ENCODE peak calls at places on chromosomes 5 and 9, in six cellular contexts. Q, A, R, C, U and H are unnamed samples.

GRCh38 chr9:83199240-83199639 is 136.3 kb upstream of the RASEF start:
- DNase-seq in Q (peak; percentile 25), A (peak; percentile 27), R (peak; percentile 30), C (peak; percentile 67), U (peak; percentile 46), H (no peak)

GRCh38 chr5:117788596-117788995 is 1199.8 kb downstream of the DTWD2 start:
- DNase-seq in Q (peak; percentile 31), A (no peak), R (no peak), C (no peak), U (no peak), H (no peak)

GRCh38 chr9:277595-278330 is 63.1 kb downstream of the DOCK8 start:
- DNase-seq in Q (no peak), A (no peak), R (no peak), C (no peak), U (no peak), H (no peak)

GRCh38 chr5:73947876-73948275 is 321.9 kb downstream of the ARHGEF28 start:
- DNase-seq in Q (no peak), A (no peak), R (no peak), C (no peak), U (no peak), H (no peak)

GRCh38 chr5:63211413-63212132 is 633.0 kb downstream of the LRRC70 start:
- DNase-seq in Q (no peak), A (no peak), R (no peak), C (no peak), U (no peak), H (no peak)

GRCh38 chr5:6765612-6766525 is 52.6 kb downstream of the TENT4A start:
- DNase-seq in Q (peak; percentile 63), A (peak; percentile 46), R (peak; percentile 63), C (peak; percentile 64), U (peak; percentile 79), H (peak; percentile 56)

GRCh38 chr9:84166828-84167400 is 173.6 kb downstream of the SLC28A3 start:
- DNase-seq in Q (no peak), A (no peak), R (no peak), C (no peak), U (no peak), H (no peak)

GRCh38 chr9:110116543-110116885 is 91.4 kb downstream of the C9orf152 start:
- DNase-seq in Q (peak; percentile 99), A (peak; percentile 85), R (no peak), C (peak; percentile 91), U (peak; percentile 86), H (no peak)

GRCh38 chr5:54651482-54652076 is 134.0 kb downstream of the SNX18 start:
- DNase-seq in Q (peak; percentile 41), A (peak; percentile 57), R (no peak), C (peak; percentile 29), U (peak; percentile 83), H (no peak)

GRCh38 chr5:15037247-15037908 is 165.8 kb upstream of the ANKH start:
- DNase-seq in Q (no peak), A (no peak), R (no peak), C (no peak), U (no peak), H (no peak)

GRCh38 chr5:153463806-153464205 is 26.7 kb upstream of the GRIA1 start:
- DNase-seq in Q (peak; percentile 68), A (peak; percentile 39), R (no peak), C (peak; percentile 29), U (peak; percentile 47), H (no peak)

GRCh38 chr5:125410501-125411162 is 664.2 kb upstream of the ZNF608 start:
- DNase-seq in Q (peak; percentile 67), A (peak; percentile 87), R (no peak), C (peak; percentile 10), U (peak; percentile 46), H (no peak)

GRCh38 chr9:37946971-37947370 is 43.0 kb upstream of the SLC25A51 start:
- DNase-seq in Q (no peak), A (no peak), R (no peak), C (no peak), U (no peak), H (no peak)

GRCh38 chr5:154356958-154357357 is 88.8 kb upstream of the SAP30L start:
- DNase-seq in Q (no peak), A (no peak), R (no peak), C (no peak), U (no peak), H (no peak)

GRCh38 chr5:8340739-8341344 is 471.9 kb downstream of the MTRR start:
- DNase-seq in Q (peak; percentile 23), A (no peak), R (peak; percentile 11), C (peak; percentile 57), U (peak; percentile 6), H (no peak)

GRCh38 chr9:120839146-120839545 is 3.6 kb downstream of the PSMD5 start:
- DNase-seq in Q (peak; percentile 44), A (peak; percentile 67), R (no peak), C (no peak), U (no peak), H (no peak)

GRCh38 chr9:35110327-35110758 is 5.3 kb downstream of the ATOSB start:
- DNase-seq in Q (peak; percentile 43), A (peak; percentile 36), R (no peak), C (peak; percentile 49), U (peak; percentile 55), H (no peak)

GRCh38 chr5:158727771-158728311 is 371.9 kb downstream of the EBF1 start:
- DNase-seq in Q (no peak), A (no peak), R (no peak), C (peak; percentile 22), U (no peak), H (no peak)

GRCh38 chr5:157026789-157027424 is 32.0 kb downstream of the HAVCR1 start:
- DNase-seq in Q (no peak), A (no peak), R (peak; percentile 65), C (no peak), U (peak; percentile 5), H (no peak)

GRCh38 chr9:106707291-106707690 is 155.7 kb upstream of the ZNF462 start:
- DNase-seq in Q (no peak), A (no peak), R (no peak), C (no peak), U (no peak), H (no peak)

GRCh38 chr5:172078726-172079345 is 72.4 kb upstream of the FBXW11 start:
- DNase-seq in Q (no peak), A (no peak), R (no peak), C (no peak), U (no peak), H (no peak)

GRCh38 chr5:119879446-119879845 is 250.1 kb downstream of the FAM170A start:
- DNase-seq in Q (no peak), A (no peak), R (no peak), C (no peak), U (no peak), H (no peak)

GRCh38 chr5:74685979-74686631 is 1.1 kb downstream of the HEXB start:
- DNase-seq in Q (peak; percentile 68), A (peak; percentile 30), R (no peak), C (no peak), U (peak; percentile 20), H (no peak)

GRCh38 chr9:95284667-95285066 is 32.8 kb downstream of the FANCC start:
- DNase-seq in Q (no peak), A (no peak), R (no peak), C (no peak), U (no peak), H (no peak)

GRCh38 chr5:32096891-32097592 is 77.1 kb downstream of the GOLPH3 start:
- DNase-seq in Q (peak; percentile 11), A (no peak), R (no peak), C (no peak), U (no peak), H (no peak)

GRCh38 chr9:119284118-119284517 is 85.1 kb downstream of the BRINP1 start:
- DNase-seq in Q (no peak), A (peak; percentile 63), R (no peak), C (no peak), U (no peak), H (no peak)

GRCh38 chr5:180977852-180978251 is 10.8 kb upstream of the BTNL3 start:
- DNase-seq in Q (no peak), A (no peak), R (peak; percentile 45), C (no peak), U (no peak), H (no peak)
- TF ChIP-seq CTCF in Q (no peak), A (no peak), R (no peak), C (no peak), U (no peak), H (no peak)

DNA sequence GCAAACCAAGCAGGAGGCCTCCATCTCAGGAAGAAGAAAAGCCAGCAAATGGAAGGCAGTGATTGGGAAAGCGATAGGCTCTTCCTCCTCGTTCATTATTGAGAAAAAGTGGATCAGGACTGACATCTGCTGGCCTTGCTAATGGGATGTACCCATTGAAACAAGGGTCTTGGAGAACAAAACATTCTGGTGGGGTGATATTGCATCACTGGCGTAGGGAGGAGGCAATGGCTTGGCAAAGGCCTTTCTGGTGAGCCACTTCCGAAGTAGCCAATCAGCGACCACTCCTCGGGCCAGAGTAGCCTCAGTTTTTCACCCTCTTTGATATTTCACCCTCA is 86.7 kb upstream of the NFIB start:
- DNase-seq in Q (peak; percentile 58), A (peak; percentile 82), R (peak; percentile 18), C (peak; percentile 75), U (peak; percentile 77), H (no peak)
- TF ChIP-seq CTCF in Q (peak; percentile 48), A (peak; percentile 56), R (no peak), C (peak; percentile 69), U (peak; percentile 60), H (no peak)

GRCh38 chr5:170408866-170409265 is 19.7 kb upstream of the KCNMB1 start:
- DNase-seq in Q (no peak), A (no peak), R (no peak), C (no peak), U (no peak), H (no peak)

GRCh38 chr5:170413897-170414296 is 24.7 kb upstream of the KCNMB1 start:
- DNase-seq in Q (no peak), A (no peak), R (no peak), C (no peak), U (no peak), H (no peak)

GRCh38 chr5:170414786-170415185 is 25.6 kb upstream of the KCNMB1 start:
- DNase-seq in Q (no peak), A (no peak), R (no peak), C (no peak), U (no peak), H (no peak)

GRCh38 chr5:170408189-170408588 is 19.0 kb upstream of the KCNMB1 start:
- DNase-seq in Q (no peak), A (no peak), R (no peak), C (no peak), U (no peak), H (no peak)

GRCh38 chr5:170411100-170411499 is 21.9 kb upstream of the KCNMB1 start:
- DNase-seq in Q (no peak), A (no peak), R (no peak), C (no peak), U (no peak), H (no peak)
- TF ChIP-seq CTCF in Q (no peak), A (no peak), R (no peak), C (no peak), U (no peak), H (peak; percentile 26)

GRCh38 chr9:2625427-2625826 is 3.8 kb downstream of the VLDLR start:
- DNase-seq in Q (no peak), A (no peak), R (no peak), C (no peak), U (no peak), H (no peak)
- TF ChIP-seq CTCF in Q (no peak), A (peak; percentile 3), R (no peak), C (peak; percentile 12), U (no peak), H (peak; percentile 16)